ENCODE peak calls at places on chromosomes 4 and X, in eight cellular contexts. K is fibroblast of the aortic adventitia, I is cardiac fibroblast, Q is NCI-H1417, Z is C1 segment of cervical spinal cord, T is cardiac muscle cell, A is WTC11, V is pons. J is an unnamed sample.

GRCh38 chr4:107736924-107737448 is 17.0 kb upstream of the PAPSS1 start:
- DNase-seq in K (peak; percentile 76), I (peak; percentile 70), Q (peak; percentile 35), Z (no peak), T (peak; percentile 74), A (peak; percentile 62), V (peak; percentile 53), J (no peak)

GRCh38 chr4:136861081-136861480 is 671.2 kb downstream of the PCDH18 start:
- DNase-seq in K (no peak), I (no peak), Q (no peak), Z (no peak), T (no peak), A (no peak), V (no peak), J (no peak)

GRCh38 chr4:126271266-126271665 is 956.5 kb downstream of the FAT4 start:
- DNase-seq in K (no peak), I (peak; percentile 5), Q (no peak), Z (no peak), T (no peak), A (no peak), V (no peak), J (no peak)

GRCh38 chrX:137051978-137052640 is 18.3 kb upstream of the GPR101 start:
- DNase-seq in K (peak; percentile 37), I (peak; percentile 59), Q (peak; percentile 79), Z (no peak), T (peak; percentile 75), A (peak; percentile 79), V (peak; percentile 13), J (no peak)

GRCh38 chr4:41560112-41560511 is 22.2 kb downstream of the LIMCH1 start:
- DNase-seq in K (no peak), I (no peak), Q (no peak), Z (no peak), T (no peak), A (no peak), V (no peak), J (no peak)

GRCh38 chrX:136067097-136067496 is 80.2 kb upstream of the FHL1 start:
- DNase-seq in K (no peak), I (no peak), Q (no peak), Z (no peak), T (no peak), A (no peak), V (no peak), J (no peak)

GRCh38 chrX:119667111-119667928 is 25.6 kb downstream of the SEPTIN6 start:
- DNase-seq in K (no peak), I (peak; percentile 61), Q (no peak), Z (no peak), T (no peak), A (peak; percentile 12), V (no peak), J (no peak)

GRCh38 chr4:7063362-7063761 is 4.5 kb downstream of the GRPEL1 start:
- DNase-seq in K (no peak), I (no peak), Q (no peak), Z (no peak), T (no peak), A (no peak), V (no peak), J (no peak)

GRCh38 chrX:19107035-19107434 is 15.2 kb downstream of the ADGRG2 start:
- DNase-seq in K (no peak), I (no peak), Q (no peak), Z (no peak), T (no peak), A (peak; percentile 51), V (no peak), J (no peak)

GRCh38 chr4:187128971-187129370 is 405.3 kb upstream of the FAT1 start:
- DNase-seq in K (no peak), I (peak; percentile 0), Q (no peak), Z (no peak), T (no peak), A (no peak), V (peak; percentile 19), J (no peak)

GRCh38 chrX:49656554-49656953 is 39.2 kb downstream of the PAGE1 start:
- DNase-seq in K (no peak), I (no peak), Q (no peak), Z (no peak), T (no peak), A (no peak), V (no peak), J (no peak)

GRCh38 chr4:115165503-115165902 is 52.1 kb upstream of the NDST4 start:
- DNase-seq in K (no peak), I (no peak), Q (no peak), Z (no peak), T (no peak), A (no peak), V (no peak), J (no peak)

GRCh38 chr4:108008721-108009120 is 19.0 kb downstream of the HADH start:
- DNase-seq in K (no peak), I (no peak), Q (no peak), Z (no peak), T (no peak), A (no peak), V (no peak), J (no peak)

GRCh38 chr4:157115613-157116340 is 39.8 kb downstream of the GLRB start:
- DNase-seq in K (peak; percentile 80), I (peak; percentile 71), Q (no peak), Z (no peak), T (no peak), A (no peak), V (no peak), J (no peak)

GRCh38 chr4:58139269-58139668 is 1029.1 kb upstream of the IGFBP7 start:
- DNase-seq in K (no peak), I (no peak), Q (no peak), Z (no peak), T (no peak), A (no peak), V (no peak), J (no peak)

GRCh38 chr4:115187136-115187535 is 73.7 kb upstream of the NDST4 start:
- DNase-seq in K (no peak), I (no peak), Q (no peak), Z (no peak), T (no peak), A (no peak), V (no peak), J (no peak)

GRCh38 chrX:19350831-19351447 is 7.2 kb downstream of the PDHA1 start:
- DNase-seq in K (no peak), I (no peak), Q (no peak), Z (no peak), T (no peak), A (no peak), V (no peak), J (no peak)

GRCh38 chr4:56619160-56619559 is 61.9 kb downstream of the HOPX start:
- DNase-seq in K (peak; percentile 9), I (peak; percentile 26), Q (no peak), Z (no peak), T (peak; percentile 31), A (no peak), V (peak; percentile 3), J (no peak)

GRCh38 chr4:149700272-149700671 is 115.4 kb downstream of the IQCM start:
- DNase-seq in K (no peak), I (no peak), Q (no peak), Z (no peak), T (no peak), A (no peak), V (no peak), J (no peak)